ENCODE peak calls at places on chromosomes 13 and 19, in five cellular contexts. S is IMR-90, C is H9, G is mesenchymal stem cell, M is mesendoderm. Z is an unnamed sample.

GRCh38 chr19:35509018-35509652 is 4.3 kb downstream of the DMKN start:
- DNase-seq in S (no peak), C (peak; percentile 79), G (no peak), M (peak; percentile 88), Z (no peak)

GRCh38 chr13:32255744-32256120 is 59.4 kb downstream of the ZAR1L start:
- DNase-seq in S (peak; percentile 76), C (no peak), G (no peak), M (no peak), Z (no peak)

GRCh38 chr13:75873499-75873898 is 237.4 kb downstream of the LMO7 start:
- DNase-seq in S (no peak), C (no peak), G (no peak), M (no peak), Z (no peak)

GRCh38 chr19:4831351-4832340 is at the start of gene TICAM1:
- DNase-seq in S (peak; percentile 65), C (no peak), G (peak; percentile 88), M (no peak), Z (no peak)

GRCh38 chr13:64333888-64334287 is 2896.2 kb downstream of the PCDH9 start:
- DNase-seq in S (no peak), C (no peak), G (no peak), M (peak; percentile 11), Z (peak; percentile 0)

GRCh38 chr19:45087531-45087930 is 5.4 kb upstream of the PPP1R37 start:
- DNase-seq in S (no peak), C (no peak), G (no peak), M (no peak), Z (no peak)

GRCh38 chr19:17294051-17294891 is 9.0 kb downstream of the ABHD8 start:
- DNase-seq in S (no peak), C (peak; percentile 88), G (no peak), M (peak; percentile 77), Z (no peak)

GRCh38 chr19:42540071-42540553 is 11.8 kb upstream of the CEACAM1 start:
- DNase-seq in S (no peak), C (peak; percentile 50), G (no peak), M (peak; percentile 38), Z (no peak)

GRCh38 chr19:37654833-37655688 is at the start of gene ZFP30:
- DNase-seq in S (peak; percentile 81), C (peak; percentile 76), G (peak; percentile 91), M (peak; percentile 89), Z (peak; percentile 89)

GRCh38 chr19:3691372-3691716 is 8.9 kb downstream of the PIP5K1C start:
- DNase-seq in S (no peak), C (no peak), G (no peak), M (no peak), Z (no peak)

GRCh38 chr19:3692141-3693029 is 7.9 kb downstream of the PIP5K1C start:
- DNase-seq in S (no peak), C (no peak), G (no peak), M (peak; percentile 44), Z (no peak)

GRCh38 chr19:3691726-3692125 is 8.5 kb downstream of the PIP5K1C start:
- DNase-seq in S (no peak), C (no peak), G (no peak), M (no peak), Z (no peak)

GRCh38 chr19:3693030-3693925 is 7.0 kb downstream of the PIP5K1C start:
- DNase-seq in S (no peak), C (no peak), G (no peak), M (no peak), Z (no peak)

DNA sequence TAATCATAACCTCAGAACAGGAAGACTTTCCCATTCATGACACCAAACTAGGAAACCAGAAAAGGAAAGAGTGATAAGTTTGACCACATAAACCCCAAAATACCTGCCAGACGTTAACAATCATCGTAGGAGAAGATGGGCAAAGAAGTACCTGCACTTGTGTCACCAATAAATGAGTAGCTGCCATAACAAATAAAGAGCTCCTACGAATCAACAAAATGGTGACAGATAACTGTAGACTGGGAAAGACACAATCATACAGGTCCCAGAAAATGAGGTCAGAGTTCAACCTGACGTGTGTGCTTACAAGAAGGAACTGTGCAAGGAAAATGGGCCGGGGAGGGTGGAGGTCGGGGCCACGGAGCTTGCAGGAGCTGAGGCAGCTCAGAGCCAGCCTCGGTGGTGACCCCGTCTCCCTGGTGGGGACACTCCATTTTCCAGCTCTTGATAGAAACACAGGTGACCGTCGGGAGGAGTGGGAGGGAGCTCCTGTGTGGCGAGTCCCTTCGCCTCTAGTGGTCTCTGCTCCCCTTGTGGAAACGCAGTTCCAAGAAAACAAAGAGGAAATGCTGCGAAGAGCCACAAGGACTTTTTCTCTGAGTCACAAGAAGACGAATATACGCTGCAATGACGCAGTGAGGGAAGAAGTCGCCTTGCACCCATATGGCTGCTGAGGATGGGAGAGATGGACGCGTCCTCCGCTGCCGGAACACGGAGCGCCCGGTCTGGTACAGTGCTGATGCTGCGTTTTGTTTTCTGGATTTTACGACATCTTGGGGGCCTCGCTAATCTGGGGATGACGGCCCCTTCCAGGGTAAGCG is 9.5 kb downstream of the PIP5K1C start:
- DNase-seq in S (no peak), C (no peak), G (no peak), M (no peak), Z (no peak)
- H3K4ac ChIP-seq in S (no peak overlapping the region), C (no peak overlapping the region), G (no peak overlapping the region), M (no peak overlapping the region), Z (no peak overlapping the region)

GRCh38 chr13:97114696-97115095 is 107.4 kb upstream of the MBNL2 start:
- DNase-seq in S (no peak), C (no peak), G (peak; percentile 11), M (no peak), Z (no peak)
- H4K8ac ChIP-seq in S (peak overlapping the region; percentile 57), C (no peak overlapping the region), G (peak overlapping the region; percentile 32), M (no peak overlapping the region), Z (no peak overlapping the region)

GRCh38 chr19:55643733-55644116 is 276 bp downstream of the ZNF581 start:
- DNase-seq in S (no peak), C (no peak), G (no peak), M (no peak), Z (no peak)

GRCh38 chr19:55644842-55645511 is 1.5 kb downstream of the ZNF581 start:
- DNase-seq in S (no peak), C (no peak), G (no peak), M (no peak), Z (no peak)

GRCh38 chr19:55645512-55645881 is 2.0 kb downstream of the ZNF581 start:
- DNase-seq in S (no peak), C (no peak), G (no peak), M (no peak), Z (no peak)

GRCh38 chr19:55643003-55643732 is at the start of gene ZNF581:
- DNase-seq in S (peak; percentile 78), C (peak; percentile 71), G (peak; percentile 88), M (peak; percentile 87), Z (peak; percentile 73)

DNA sequence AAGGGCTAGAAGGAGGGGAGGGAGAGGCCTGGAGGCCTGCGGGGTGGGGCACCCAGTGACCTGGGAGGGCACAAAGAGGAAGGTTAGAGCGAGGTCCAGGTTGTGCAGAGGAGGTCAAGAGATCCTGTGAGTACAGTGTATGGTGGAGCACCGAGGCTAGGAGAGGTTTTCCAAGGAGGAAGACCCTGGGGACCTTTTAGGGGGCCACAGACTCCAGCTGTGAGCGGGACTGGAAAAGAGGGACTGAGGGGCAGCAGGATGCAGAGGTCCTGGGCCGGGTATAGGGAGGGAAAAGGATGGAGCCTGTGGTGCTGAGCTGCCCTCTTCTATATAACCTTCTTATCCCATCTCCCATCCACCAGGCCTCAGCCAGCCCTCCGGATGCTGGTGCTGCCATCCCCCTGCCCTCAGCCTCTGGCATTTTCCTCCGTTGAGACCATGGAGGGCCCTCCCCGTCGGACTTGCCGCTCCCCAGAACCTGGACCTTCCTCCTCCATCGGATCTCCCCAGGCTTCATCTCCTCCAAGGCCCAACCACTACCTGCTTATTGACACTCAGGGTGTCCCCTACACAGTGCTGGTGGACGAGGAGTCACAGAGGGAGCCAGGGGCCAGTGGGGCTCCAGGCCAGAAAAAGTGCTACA is 863 bp downstream of the ZNF581 start:
- DNase-seq in S (no peak), C (no peak), G (no peak), M (no peak), Z (no peak)
- H3K4ac ChIP-seq in S (peak overlapping the region; percentile 79), C (no peak overlapping the region), G (no peak overlapping the region), M (peak overlapping the region; percentile 95), Z (no peak overlapping the region)

DNA sequence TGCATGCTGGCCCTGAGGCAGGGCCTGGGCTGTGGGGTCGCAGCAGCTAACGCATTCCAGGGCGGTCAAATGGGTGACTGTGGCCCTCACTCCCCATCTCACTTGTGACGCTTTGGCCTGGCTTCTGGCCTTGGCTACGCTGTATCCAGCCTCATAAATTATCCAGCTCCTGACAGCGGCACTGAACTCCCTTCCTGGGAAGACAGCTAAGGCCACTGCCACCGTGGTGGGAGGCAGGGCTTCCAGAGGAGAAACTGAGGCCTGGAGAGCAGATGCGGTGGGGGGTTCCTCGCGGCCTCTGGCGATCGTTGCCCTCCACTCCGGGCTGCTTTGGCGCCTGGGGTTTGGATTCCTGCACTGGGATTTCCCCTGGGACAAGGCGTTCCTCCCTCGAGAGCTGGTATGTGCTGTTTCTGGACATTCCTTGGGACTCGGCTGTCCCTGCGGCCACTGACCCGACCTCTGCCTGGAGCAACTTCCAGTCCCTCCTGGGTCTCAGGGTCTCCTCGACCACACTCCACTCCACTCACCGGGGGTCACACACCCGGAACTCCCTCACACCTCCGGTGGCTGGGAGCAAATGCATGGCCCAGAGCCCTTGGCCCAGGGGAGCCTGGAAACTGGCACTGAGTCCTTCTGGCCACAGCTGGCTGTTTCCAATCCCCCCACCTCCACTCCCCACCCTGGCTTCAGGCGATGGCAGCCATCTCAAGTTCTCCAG is 3.4 kb downstream of the TBXA2R start:
- DNase-seq in S (no peak), C (no peak), G (peak; percentile 42), M (no peak), Z (no peak)
- H4K8ac ChIP-seq in S (no peak overlapping the region), C (no peak overlapping the region), G (peak overlapping the region; percentile 79), M (no peak overlapping the region), Z (no peak overlapping the region)

DNA sequence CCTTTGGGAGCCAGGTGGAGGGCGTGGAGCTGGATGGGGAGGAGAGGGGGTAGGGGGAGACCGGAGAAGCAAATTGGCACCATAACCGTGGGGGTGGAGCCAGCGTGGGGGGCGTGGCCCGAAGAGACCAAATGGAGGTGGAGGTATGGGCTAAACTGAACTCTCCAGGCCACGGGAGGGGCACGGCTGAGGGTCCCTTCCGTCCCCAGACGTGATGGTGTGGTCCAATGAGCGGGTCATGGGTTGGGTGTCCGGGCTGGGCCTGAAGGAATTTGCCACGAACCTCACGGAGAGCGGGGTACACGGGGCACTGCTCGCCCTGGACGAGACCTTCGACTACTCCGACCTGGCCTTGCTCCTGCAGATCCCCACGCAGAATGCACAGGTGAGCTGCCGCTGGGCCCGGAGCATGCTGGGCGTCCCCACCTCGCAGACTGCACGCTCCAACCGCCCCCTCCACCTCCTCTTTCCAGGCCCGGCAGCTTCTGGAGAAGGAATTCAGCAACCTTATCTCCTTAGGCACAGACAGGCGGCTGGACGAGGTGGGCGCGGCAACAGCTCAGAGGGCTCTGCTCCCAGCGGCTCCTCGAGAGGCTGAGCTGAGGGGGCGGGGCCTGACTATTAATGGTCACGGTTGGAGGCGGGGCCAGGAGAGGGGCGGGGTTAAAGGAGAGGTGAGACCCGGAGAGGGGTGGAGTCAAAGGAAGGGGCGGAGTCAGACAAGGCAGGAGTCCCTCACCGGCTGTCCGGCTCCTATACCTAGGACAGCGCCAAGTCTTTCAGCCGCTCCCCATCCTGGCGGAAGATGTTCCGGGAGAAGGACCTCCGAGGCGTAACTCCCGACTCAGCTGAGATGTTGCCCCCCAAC is 6.2 kb downstream of the HRC start:
- DNase-seq in S (peak; percentile 86), C (peak; percentile 99), G (peak; percentile 95), M (peak; percentile 99), Z (peak; percentile 99)
- H3K4ac ChIP-seq in S (peak overlapping the region; percentile 69), C (no peak overlapping the region), G (no peak overlapping the region), M (no peak overlapping the region), Z (peak overlapping the region; percentile 54)

Z was measured in neuronal stem cell.